ENCODE peak calls at places on chromosomes 16 and 17, in nine cellular contexts. One of them, this sample, is unnamed.

GRCh38 chr17:68794636-68795503 is 160.3 kb downstream of the ABCA8 start:
- DNase-seq in body of pancreas: no peak
- DNase-seq in breast epithelium: no peak
- DNase-seq in spleen: no peak
- DNase-seq in Peyer's patch: no peak
- DNase-seq in transverse colon: no peak
- DNase-seq in adrenal gland: no peak
- DNase-seq in HCT116: no peak
- DNase-seq in A549: no peak
- DNase-seq in this sample: no peak

GRCh38 chr16:9297437-9298113 is 206.1 kb downstream of the HAPSTR1 start:
- DNase-seq in spleen: no peak
- DNase-seq in adrenal gland: peak; percentile 60
- DNase-seq in breast epithelium: no peak
- DNase-seq in A549: peak; percentile 36
- DNase-seq in body of pancreas: peak; percentile 27
- DNase-seq in Peyer's patch: no peak
- DNase-seq in HCT116: peak; percentile 34
- DNase-seq in transverse colon: no peak
- DNase-seq in this sample: no peak

GRCh38 chr16:68367034-68367433 is 56.2 kb downstream of the PRMT7 start:
- DNase-seq in breast epithelium: no peak
- DNase-seq in body of pancreas: peak; percentile 53
- DNase-seq in HCT116: peak; percentile 16
- DNase-seq in A549: peak; percentile 58
- DNase-seq in transverse colon: peak; percentile 56
- DNase-seq in adrenal gland: peak; percentile 52
- DNase-seq in Peyer's patch: peak; percentile 52
- DNase-seq in spleen: no peak
- DNase-seq in this sample: no peak

GRCh38 chr17:49926886-49927285 is 42.1 kb upstream of the DLX4 start:
- DNase-seq in Peyer's patch: no peak
- DNase-seq in body of pancreas: peak; percentile 26
- DNase-seq in A549: no peak
- DNase-seq in HCT116: no peak
- DNase-seq in spleen: no peak
- DNase-seq in transverse colon: no peak
- DNase-seq in adrenal gland: peak; percentile 67
- DNase-seq in breast epithelium: no peak
- DNase-seq in this sample: peak; percentile 43

GRCh38 chr17:50482516-50482915 is 3.9 kb downstream of the RSAD1 start:
- DNase-seq in Peyer's patch: peak; percentile 70
- DNase-seq in A549: peak; percentile 94
- DNase-seq in transverse colon: peak; percentile 94
- DNase-seq in body of pancreas: peak; percentile 99
- DNase-seq in spleen: peak; percentile 93
- DNase-seq in HCT116: peak; percentile 95
- DNase-seq in adrenal gland: peak; percentile 99
- DNase-seq in breast epithelium: peak; percentile 96
- DNase-seq in this sample: peak; percentile 98

GRCh38 chr16:82993874-82994375 is 367.2 kb downstream of the CDH13 start:
- DNase-seq in spleen: no peak
- DNase-seq in HCT116: no peak
- DNase-seq in A549: no peak
- DNase-seq in body of pancreas: no peak
- DNase-seq in adrenal gland: no peak
- DNase-seq in Peyer's patch: no peak
- DNase-seq in transverse colon: no peak
- DNase-seq in breast epithelium: no peak
- DNase-seq in this sample: no peak

GRCh38 chr17:27236710-27237315 is 57.1 kb upstream of the WSB1 start:
- DNase-seq in transverse colon: peak; percentile 89
- DNase-seq in A549: peak; percentile 79
- DNase-seq in HCT116: peak; percentile 61
- DNase-seq in body of pancreas: peak; percentile 91
- DNase-seq in spleen: no peak
- DNase-seq in adrenal gland: peak; percentile 84
- DNase-seq in Peyer's patch: peak; percentile 80
- DNase-seq in breast epithelium: peak; percentile 76
- DNase-seq in this sample: peak; percentile 58

GRCh38 chr16:88631920-88632586 is 6.3 kb upstream of the IL17C start:
- DNase-seq in adrenal gland: no peak
- DNase-seq in transverse colon: no peak
- DNase-seq in Peyer's patch: no peak
- DNase-seq in spleen: no peak
- DNase-seq in breast epithelium: no peak
- DNase-seq in A549: no peak
- DNase-seq in body of pancreas: no peak
- DNase-seq in HCT116: no peak
- DNase-seq in this sample: no peak

GRCh38 chr16:23874613-23875294 is 39.0 kb downstream of the PRKCB start:
- DNase-seq in adrenal gland: no peak
- DNase-seq in breast epithelium: no peak
- DNase-seq in transverse colon: no peak
- DNase-seq in spleen: no peak
- DNase-seq in A549: no peak
- DNase-seq in Peyer's patch: no peak
- DNase-seq in body of pancreas: no peak
- DNase-seq in HCT116: no peak
- DNase-seq in this sample: no peak

GRCh38 chr16:85173077-85173980 is 61.1 kb upstream of the CIBAR2 start:
- DNase-seq in body of pancreas: no peak
- DNase-seq in Peyer's patch: no peak
- DNase-seq in HCT116: peak; percentile 34
- DNase-seq in adrenal gland: peak; percentile 95
- DNase-seq in A549: peak; percentile 70
- DNase-seq in transverse colon: no peak
- DNase-seq in breast epithelium: no peak
- DNase-seq in spleen: no peak
- DNase-seq in this sample: peak; percentile 82

GRCh38 chr16:68235105-68235881 is 634 bp downstream of the ESRP2 start:
- DNase-seq in A549: no peak
- DNase-seq in body of pancreas: peak; percentile 75
- DNase-seq in HCT116: no peak
- DNase-seq in adrenal gland: no peak
- DNase-seq in Peyer's patch: no peak
- DNase-seq in spleen: no peak
- DNase-seq in breast epithelium: peak; percentile 50
- DNase-seq in transverse colon: peak; percentile 50
- DNase-seq in this sample: no peak

GRCh38 chr17:20121359-20122235 is 112.4 kb downstream of the SPECC1 start:
- DNase-seq in breast epithelium: peak; percentile 29
- DNase-seq in spleen: peak; percentile 79
- DNase-seq in A549: peak; percentile 82
- DNase-seq in HCT116: peak; percentile 34
- DNase-seq in body of pancreas: peak; percentile 74
- DNase-seq in adrenal gland: peak; percentile 67
- DNase-seq in Peyer's patch: peak; percentile 61
- DNase-seq in transverse colon: peak; percentile 68
- DNase-seq in this sample: peak; percentile 59

GRCh38 chr16:50591209-50591608 is 43.0 kb downstream of the NKD1 start:
- DNase-seq in body of pancreas: no peak
- DNase-seq in spleen: peak; percentile 43
- DNase-seq in HCT116: no peak
- DNase-seq in transverse colon: no peak
- DNase-seq in Peyer's patch: no peak
- DNase-seq in breast epithelium: no peak
- DNase-seq in adrenal gland: no peak
- DNase-seq in A549: no peak
- DNase-seq in this sample: no peak

GRCh38 chr16:27238016-27238587 is 30.5 kb downstream of the NSMCE1 start:
- DNase-seq in A549: no peak
- DNase-seq in adrenal gland: peak; percentile 39
- DNase-seq in breast epithelium: no peak
- DNase-seq in body of pancreas: no peak
- DNase-seq in spleen: peak; percentile 90
- DNase-seq in HCT116: no peak
- DNase-seq in Peyer's patch: peak; percentile 39
- DNase-seq in transverse colon: peak; percentile 71
- DNase-seq in this sample: no peak

GRCh38 chr17:65536573-65537342 is 24.7 kb downstream of the AXIN2 start:
- DNase-seq in Peyer's patch: no peak
- DNase-seq in spleen: peak; percentile 70
- DNase-seq in body of pancreas: no peak
- DNase-seq in breast epithelium: no peak
- DNase-seq in adrenal gland: no peak
- DNase-seq in HCT116: no peak
- DNase-seq in A549: no peak
- DNase-seq in transverse colon: no peak
- DNase-seq in this sample: no peak

GRCh38 chr17:72030067-72030899 is 90.5 kb upstream of the SOX9 start:
- DNase-seq in body of pancreas: peak; percentile 50
- DNase-seq in adrenal gland: peak; percentile 26
- DNase-seq in transverse colon: peak; percentile 28
- DNase-seq in HCT116: no peak
- DNase-seq in A549: peak; percentile 88
- DNase-seq in Peyer's patch: no peak
- DNase-seq in spleen: no peak
- DNase-seq in breast epithelium: no peak
- DNase-seq in this sample: no peak

DNA sequence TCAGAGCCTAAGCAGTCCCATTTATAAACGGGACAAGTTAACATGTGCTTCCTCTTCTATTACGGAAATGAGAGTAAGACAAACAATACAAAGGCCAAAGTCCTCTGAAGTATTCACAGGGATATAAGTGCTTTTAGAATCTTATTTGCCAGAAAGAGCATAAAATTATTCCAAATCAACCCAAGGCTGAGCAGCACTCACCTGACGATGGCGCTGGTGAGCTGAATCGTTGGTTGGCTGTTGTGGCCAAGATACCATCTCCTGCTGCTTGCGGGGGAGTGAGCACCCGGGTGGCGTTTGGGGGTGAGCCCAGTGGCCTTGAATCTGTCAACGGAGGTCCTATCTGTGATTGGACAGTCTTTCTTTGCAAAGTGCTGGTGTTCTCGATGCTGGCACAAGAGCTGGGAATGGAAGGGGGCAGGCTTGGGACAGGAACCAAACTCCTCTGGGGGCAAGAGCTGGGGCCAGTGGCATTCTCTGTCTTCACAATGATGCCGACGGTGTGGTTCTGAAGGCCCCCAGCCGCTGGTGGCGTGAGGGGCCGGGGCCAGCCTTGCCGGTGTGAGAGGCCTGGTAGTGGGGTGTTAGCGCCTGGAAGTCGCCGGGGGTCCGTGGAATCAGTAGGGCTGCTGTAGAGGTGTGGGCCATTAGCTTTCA is 9.5 kb upstream of the DHRS13 start:
- DNase-seq in adrenal gland: no peak
- DNase-seq in transverse colon: peak; percentile 68
- DNase-seq in A549: no peak
- DNase-seq in Peyer's patch: no peak
- DNase-seq in HCT116: no peak
- DNase-seq in breast epithelium: no peak
- DNase-seq in spleen: no peak
- DNase-seq in body of pancreas: no peak
- DNase-seq in this sample: no peak
- TF ChIP-seq CTCF in adrenal gland: peak; percentile 6
- TF ChIP-seq CTCF in transverse colon: peak; percentile 51
- TF ChIP-seq CTCF in A549: peak; percentile 38
- TF ChIP-seq CTCF in Peyer's patch: no peak
- TF ChIP-seq CTCF in HCT116: no peak
- TF ChIP-seq CTCF in breast epithelium: no peak
- TF ChIP-seq CTCF in spleen: no peak
- TF ChIP-seq CTCF in body of pancreas: peak; percentile 20
- TF ChIP-seq CTCF in this sample: no peak

DNA sequence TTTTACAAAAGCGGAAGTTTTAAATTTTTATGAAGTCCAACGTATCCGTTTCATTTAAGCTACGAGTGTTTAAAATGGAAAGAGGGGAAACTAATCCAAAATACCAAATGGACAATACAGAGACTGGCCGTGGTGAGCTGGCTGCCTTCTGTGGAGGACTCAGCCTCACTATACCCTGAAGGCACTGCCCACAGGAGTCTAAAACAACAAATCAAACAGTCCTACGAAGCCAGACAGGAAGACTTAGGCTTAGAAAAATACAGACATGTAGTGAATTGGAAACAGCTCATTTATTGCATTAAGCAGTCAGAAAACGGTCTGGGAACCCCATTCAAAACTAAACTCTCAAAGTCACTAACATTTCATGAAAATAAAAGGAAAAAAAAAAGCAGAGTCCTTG is 75.1 kb downstream of the CYTH1 start:
- DNase-seq in breast epithelium: no peak
- DNase-seq in Peyer's patch: no peak
- DNase-seq in HCT116: no peak
- DNase-seq in A549: no peak
- DNase-seq in transverse colon: no peak
- DNase-seq in body of pancreas: no peak
- DNase-seq in spleen: no peak
- DNase-seq in adrenal gland: no peak
- DNase-seq in this sample: no peak
- H3K27ac ChIP-seq in breast epithelium: no peak overlapping the region
- H3K27ac ChIP-seq in Peyer's patch: no peak overlapping the region
- H3K27ac ChIP-seq in HCT116: no peak overlapping the region
- H3K27ac ChIP-seq in A549: peak overlapping the region; percentile 88
- H3K27ac ChIP-seq in transverse colon: no peak overlapping the region
- H3K27ac ChIP-seq in body of pancreas: no peak overlapping the region
- H3K27ac ChIP-seq in spleen: peak overlapping the region; percentile 37
- H3K27ac ChIP-seq in adrenal gland: no peak overlapping the region
- H3K27ac ChIP-seq in this sample: no peak overlapping the region

DNA sequence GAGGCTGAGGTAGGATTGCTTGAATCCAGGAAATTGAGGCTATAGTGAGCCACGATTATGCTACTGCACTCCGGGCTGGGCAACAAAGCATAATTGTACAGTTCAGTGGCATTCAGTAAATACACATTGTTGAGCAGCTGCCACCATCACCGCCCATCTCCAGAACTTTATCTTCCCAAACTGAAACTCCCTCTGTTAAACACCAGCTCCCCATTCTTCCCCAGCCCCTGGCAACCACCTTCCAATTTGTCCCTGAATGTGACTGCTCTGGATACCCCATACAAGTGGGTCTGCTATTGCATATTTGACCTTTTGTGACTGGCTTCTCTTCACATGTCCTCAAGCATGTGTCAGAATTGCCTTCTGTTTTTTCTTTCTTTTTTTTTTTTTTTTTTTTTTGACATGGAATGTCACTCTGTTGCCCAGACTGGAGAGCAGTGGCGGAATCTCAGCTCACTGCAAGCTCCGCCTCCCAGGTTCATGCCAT is 2.9 kb downstream of the RPL38 start:
- DNase-seq in breast epithelium: no peak
- DNase-seq in adrenal gland: no peak
- DNase-seq in Peyer's patch: no peak
- DNase-seq in spleen: no peak
- DNase-seq in HCT116: no peak
- DNase-seq in A549: no peak
- DNase-seq in transverse colon: no peak
- DNase-seq in body of pancreas: no peak
- DNase-seq in this sample: no peak
- TF ChIP-seq POLR2A in breast epithelium: no peak
- TF ChIP-seq POLR2A in adrenal gland: no peak
- TF ChIP-seq POLR2A in Peyer's patch: no peak
- TF ChIP-seq POLR2A in spleen: no peak
- TF ChIP-seq POLR2A in HCT116: no peak
- TF ChIP-seq POLR2A in A549: no peak
- TF ChIP-seq POLR2A in transverse colon: no peak
- TF ChIP-seq POLR2A in body of pancreas: no peak
- TF ChIP-seq POLR2A in this sample: no peak

DNA sequence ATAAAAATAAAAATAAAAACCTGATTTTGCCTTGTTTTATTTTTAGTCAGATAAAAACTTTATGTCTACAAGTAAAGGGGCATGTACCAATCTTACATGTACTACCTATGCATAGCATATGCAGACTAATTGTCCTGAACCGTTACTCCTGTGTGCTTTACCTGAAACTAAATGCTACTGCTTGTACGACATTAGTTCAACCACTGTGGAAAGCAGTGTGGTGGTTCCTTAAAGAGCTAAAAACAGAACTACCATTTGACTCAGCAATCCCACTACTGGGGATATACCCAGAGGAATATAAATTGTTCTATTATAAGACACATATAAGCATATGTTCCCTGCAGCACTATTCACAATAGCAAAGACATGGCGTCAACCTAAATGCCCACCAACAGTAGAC is 426.0 kb upstream of the PMFBP1 start:
- DNase-seq in body of pancreas: no peak
- DNase-seq in adrenal gland: no peak
- DNase-seq in A549: no peak
- DNase-seq in transverse colon: no peak
- DNase-seq in spleen: no peak
- DNase-seq in HCT116: no peak
- DNase-seq in breast epithelium: no peak
- DNase-seq in Peyer's patch: no peak
- DNase-seq in this sample: no peak
- TF ChIP-seq CTCF in body of pancreas: no peak
- TF ChIP-seq CTCF in adrenal gland: no peak
- TF ChIP-seq CTCF in A549: no peak
- TF ChIP-seq CTCF in transverse colon: no peak
- TF ChIP-seq CTCF in spleen: no peak
- TF ChIP-seq CTCF in HCT116: no peak
- TF ChIP-seq CTCF in breast epithelium: no peak
- TF ChIP-seq CTCF in Peyer's patch: no peak
- TF ChIP-seq CTCF in this sample: no peak

This sample was measured in ovary.